ENCODE peak calls at places on chromosomes 2 and 18, in five cellular contexts. M, T, W, Q and J are unnamed samples.

GRCh38 chr2:96753661-96754282 is 6.9 kb upstream of the CNNM4 start:
- DNase-seq in M (no peak), T (no peak), W (no peak), Q (no peak), J (no peak)

GRCh38 chr2:109715302-109715937 is 78.7 kb upstream of the RGPD5 start:
- DNase-seq in M (peak; percentile 36), T (peak; percentile 45), W (no peak), Q (no peak), J (peak; percentile 27)

GRCh38 chr2:30765226-30765625 is 42.0 kb downstream of the CAPN13 start:
- DNase-seq in M (no peak), T (no peak), W (no peak), Q (peak; percentile 7), J (no peak)

GRCh38 chr2:99827296-99827999 is 314.9 kb downstream of the AFF3 start:
- DNase-seq in M (no peak), T (no peak), W (no peak), Q (no peak), J (no peak)

GRCh38 chr18:73980289-73980979 is 167.2 kb downstream of the FBXO15 start:
- DNase-seq in M (peak; percentile 60), T (peak; percentile 7), W (peak; percentile 28), Q (no peak), J (peak; percentile 21)

GRCh38 chr2:98487806-98488189 is 43.1 kb downstream of the INPP4A start:
- DNase-seq in M (no peak), T (peak; percentile 33), W (no peak), Q (no peak), J (no peak)

GRCh38 chr2:157447031-157447430 is 3.1 kb upstream of the CYTIP start:
- DNase-seq in M (no peak), T (no peak), W (no peak), Q (no peak), J (no peak)

GRCh38 chr2:188512456-188512855 is 220.8 kb downstream of the GULP1 start:
- DNase-seq in M (no peak), T (peak; percentile 80), W (peak; percentile 74), Q (no peak), J (peak; percentile 66)

GRCh38 chr2:235870515-235870914 is 297.7 kb downstream of the GBX2 start:
- DNase-seq in M (no peak), T (no peak), W (no peak), Q (no peak), J (no peak)

GRCh38 chr2:180890781-180891180 is 89.6 kb upstream of the UBE2E3 start:
- DNase-seq in M (no peak), T (peak; percentile 26), W (peak; percentile 11), Q (no peak), J (peak; percentile 59)

DNA sequence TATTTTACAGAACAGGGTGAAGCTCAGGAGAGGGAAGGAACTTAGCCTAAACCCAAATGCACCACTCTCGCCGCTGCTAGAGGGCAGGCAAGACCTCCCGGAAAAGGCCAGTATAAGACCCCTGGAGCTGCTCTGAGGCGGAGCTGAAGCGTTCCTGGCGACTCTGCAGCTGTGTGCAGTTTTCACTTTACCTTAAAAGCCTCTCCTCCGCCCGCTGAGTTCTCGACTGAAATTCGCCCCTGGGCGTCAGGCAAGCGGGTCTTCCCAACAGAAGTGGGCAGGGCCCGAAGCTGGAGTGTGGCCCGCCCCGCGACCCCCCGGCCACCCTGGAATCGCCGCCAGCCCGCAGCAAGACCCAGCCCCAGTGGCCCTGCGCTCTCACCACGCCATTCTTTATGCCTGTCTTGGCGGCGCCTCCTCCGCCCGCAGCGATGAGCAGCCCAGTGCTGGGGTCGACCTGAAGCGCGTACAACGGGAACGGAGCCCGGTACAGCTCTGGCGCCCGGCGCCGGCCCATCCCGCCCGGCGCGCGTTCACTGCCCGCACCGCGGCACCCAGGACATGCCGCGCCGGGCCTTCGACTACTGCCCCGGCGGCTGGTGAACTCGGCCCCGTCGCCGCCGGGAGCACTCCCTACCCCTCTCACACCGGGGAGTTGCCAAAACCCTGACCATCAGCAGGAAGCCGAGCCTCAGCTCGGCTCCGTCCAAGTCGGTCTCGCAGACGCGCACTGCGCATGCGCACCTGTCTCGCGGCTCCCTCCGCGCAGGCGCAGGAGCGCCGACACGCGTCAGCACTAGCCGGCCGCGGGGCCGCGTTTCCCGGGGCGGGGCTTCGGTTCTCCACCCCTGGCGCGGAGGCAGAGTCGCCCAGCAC is at the start of gene PREB:
- DNase-seq in M (peak; percentile 99), T (peak; percentile 97), W (peak; percentile 94), Q (peak; percentile 96), J (peak; percentile 90)
- TF ChIP-seq CTCF in M (no peak), T (peak; percentile 36), W (peak; percentile 38), Q (peak; percentile 32), J (peak; percentile 55)

DNA sequence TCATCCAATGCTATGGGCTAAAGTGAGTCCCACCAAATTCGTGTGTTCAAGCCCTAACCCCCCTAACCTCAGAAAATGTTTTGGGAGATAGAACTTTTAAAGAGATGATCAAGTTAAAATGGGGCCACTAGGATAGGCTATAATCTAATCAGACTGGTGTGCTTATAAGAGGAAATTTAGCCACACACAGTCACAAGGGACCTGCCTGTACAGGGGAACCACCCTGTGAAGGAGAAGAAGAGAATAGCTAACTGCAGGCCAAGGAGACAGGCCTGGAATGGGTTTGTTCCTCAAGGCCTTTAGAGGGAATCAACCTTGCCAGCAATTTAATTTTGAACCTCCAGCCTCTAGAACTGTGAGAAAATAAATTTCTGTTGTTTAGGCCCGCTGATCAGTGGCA is 36.0 kb upstream of the TANK start:
- DNase-seq in M (no peak), T (no peak), W (no peak), Q (no peak), J (no peak)
- TF ChIP-seq CTCF in M (no peak), T (no peak), W (no peak), Q (no peak), J (no peak)

DNA sequence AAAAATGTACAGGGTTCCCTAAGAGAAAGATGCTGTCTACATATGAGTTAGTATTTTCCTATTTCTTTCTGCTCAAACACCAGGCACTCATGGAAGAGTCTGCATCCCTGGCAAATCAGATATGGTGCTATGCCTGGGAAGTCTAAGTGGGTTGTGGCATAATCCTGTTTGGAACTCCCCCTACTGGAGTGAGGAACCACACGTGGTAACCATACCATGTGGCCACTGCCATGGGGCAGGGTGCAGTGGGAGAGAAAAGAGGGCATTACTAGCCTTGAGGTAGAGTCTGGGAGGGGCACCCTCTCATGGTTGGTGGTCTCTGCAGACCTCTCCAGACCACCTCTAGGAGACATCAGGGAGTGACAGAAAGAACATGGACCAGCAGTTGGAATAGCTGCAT is 257.9 kb upstream of the ATP5MC3 start:
- DNase-seq in M (no peak), T (no peak), W (no peak), Q (no peak), J (no peak)
- TF ChIP-seq CTCF in M (no peak), T (no peak), W (no peak), Q (no peak), J (peak; percentile 2)

GRCh38 chr2:240437861-240438809 is 2.7 kb downstream of the GPC1 start:
- DNase-seq in M (peak; percentile 84), T (peak; percentile 73), W (peak; percentile 63), Q (peak; percentile 60), J (peak; percentile 55)
- TF ChIP-seq CTCF in M (peak; percentile 83), T (peak; percentile 96), W (peak; percentile 96), Q (peak; percentile 90), J (peak; percentile 86)

GRCh38 chr2:18402888-18403287 is 157.6 kb downstream of the RDH14 start:
- DNase-seq in M (no peak), T (no peak), W (no peak), Q (no peak), J (peak; percentile 50)

GRCh38 chr2:18401471-18401870 is 159.0 kb downstream of the RDH14 start:
- DNase-seq in M (no peak), T (no peak), W (no peak), Q (no peak), J (no peak)

GRCh38 chr2:18404141-18404540 is 156.3 kb downstream of the RDH14 start:
- DNase-seq in M (no peak), T (no peak), W (no peak), Q (no peak), J (peak; percentile 50)

GRCh38 chr2:18406219-18406618 is 154.2 kb downstream of the RDH14 start:
- DNase-seq in M (no peak), T (peak; percentile 36), W (no peak), Q (no peak), J (no peak)

DNA sequence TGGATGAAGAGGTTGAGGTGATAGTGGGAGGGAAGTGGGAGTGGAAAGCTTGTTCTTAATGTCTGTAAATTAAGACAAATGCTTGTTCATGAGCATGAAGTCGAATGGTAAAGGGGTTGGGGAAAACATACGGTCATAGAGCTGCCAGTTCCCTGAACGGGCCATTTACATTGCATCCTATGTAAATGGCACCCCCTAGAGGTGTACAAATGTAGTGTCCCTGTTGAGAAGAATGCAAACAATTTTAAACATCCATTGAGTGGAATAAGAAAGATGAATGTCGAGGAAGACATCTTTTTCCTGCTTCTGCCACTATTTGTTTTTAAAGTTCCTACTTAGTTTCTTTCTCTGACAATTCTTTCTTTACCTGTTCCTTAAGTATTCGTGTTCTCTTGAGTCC is 155.7 kb downstream of the RDH14 start:
- DNase-seq in M (no peak), T (no peak), W (no peak), Q (no peak), J (no peak)
- TF ChIP-seq CTCF in M (peak; percentile 62), T (peak; percentile 35), W (peak; percentile 36), Q (no peak), J (peak; percentile 30)

GRCh38 chr2:215829261-215829660 is 184.1 kb downstream of the MREG start:
- DNase-seq in M (no peak), T (no peak), W (no peak), Q (no peak), J (no peak)

GRCh38 chr2:215828528-215829184 is 184.7 kb downstream of the MREG start:
- DNase-seq in M (peak; percentile 47), T (peak; percentile 82), W (peak; percentile 63), Q (peak; percentile 79), J (peak; percentile 56)

GRCh38 chr2:215826376-215826775 is 187.0 kb downstream of the MREG start:
- DNase-seq in M (no peak), T (no peak), W (no peak), Q (no peak), J (no peak)

GRCh38 chr2:215826838-215827441 is 186.4 kb downstream of the MREG start:
- DNase-seq in M (no peak), T (peak; percentile 43), W (peak; percentile 82), Q (no peak), J (no peak)

DNA sequence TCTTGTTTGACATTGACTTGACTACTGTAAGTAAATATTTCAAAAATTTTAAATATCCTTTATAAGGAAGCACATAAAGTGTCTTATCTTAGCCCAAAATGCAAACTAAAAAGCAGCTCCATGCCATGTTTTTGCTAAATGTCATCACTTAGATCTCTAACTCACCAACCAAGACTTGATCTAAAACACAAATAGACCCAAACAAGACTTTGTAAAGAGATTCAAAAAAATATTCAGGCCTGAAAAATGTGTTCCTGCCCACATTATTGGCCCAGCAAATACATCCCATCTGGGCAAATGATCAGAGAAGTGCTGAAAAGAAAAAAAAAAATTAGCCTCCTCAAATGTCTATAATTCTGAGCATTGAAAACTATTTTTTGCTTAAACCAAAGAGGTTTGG is 187.6 kb downstream of the MREG start:
- DNase-seq in M (no peak), T (peak; percentile 57), W (peak; percentile 23), Q (no peak), J (peak; percentile 94)
- TF ChIP-seq CTCF in M (no peak), T (no peak), W (no peak), Q (no peak), J (no peak)